ENCODE peak calls at places on chromosomes 5 and 9, in six cellular contexts. A, T, H, K, F and B are unnamed samples.
A peak's percentile ranks its signal among the peaks of the same experiment; 100 is the strongest.

GRCh38 chr5:1010641-1011046 is 2.0 kb downstream of the NKD2 start:
- DNase-seq in F (peak; percentile 40), K (no peak), H (no peak), T (peak; percentile 61), A (peak; percentile 70), B (no peak)

GRCh38 chr5:148972958-148973357 is 89.9 kb downstream of the SH3TC2 start:
- DNase-seq in F (no peak), A (no peak), T (peak; percentile 71), H (no peak), K (peak; percentile 44), B (no peak)

GRCh38 chr9:72633966-72634365 is 112.6 kb downstream of the TMC1 start:
- DNase-seq in A (no peak), T (no peak), H (no peak), K (no peak), F (peak; percentile 6), B (no peak)

GRCh38 chr5:118956727-118957126 is 31.6 kb downstream of the DTWD2 start:
- DNase-seq in A (no peak), F (no peak), H (no peak), K (no peak), T (no peak), B (no peak)

GRCh38 chr9:111056554-111056953 is 18.3 kb upstream of the LPAR1 start:
- DNase-seq in K (no peak), F (no peak), T (no peak), H (no peak), A (no peak), B (no peak)

GRCh38 chr9:20312732-20313131 is 309.6 kb downstream of the MLLT3 start:
- DNase-seq in A (no peak), T (no peak), H (no peak), K (no peak), F (no peak), B (peak; percentile 31)

GRCh38 chr9:70988551-70988950 is 132.9 kb downstream of the TRPM3 start:
- DNase-seq in A (no peak), K (no peak), H (no peak), F (no peak), T (no peak), B (no peak)

GRCh38 chr9:117775576-117775975 is 71.4 kb downstream of the TLR4 start:
- DNase-seq in H (no peak), F (no peak), T (no peak), A (no peak), K (no peak), B (no peak)

GRCh38 chr5:63121471-63121870 is 542.9 kb downstream of the LRRC70 start:
- DNase-seq in T (no peak), H (no peak), F (no peak), K (no peak), A (no peak), B (no peak)

GRCh38 chr5:161094411-161094810 is 242.4 kb upstream of the ATP10B start:
- DNase-seq in H (no peak), T (no peak), A (no peak), K (no peak), F (no peak), B (no peak)

GRCh38 chr9:87792831-87793288 is 66.9 kb downstream of the CTSL start:
- DNase-seq in F (peak; percentile 80), A (no peak), K (peak; percentile 72), H (peak; percentile 36), T (peak; percentile 90), B (peak; percentile 93)

GRCh38 chr9:89996106-89996505 is 391.3 kb downstream of the GADD45G start:
- DNase-seq in F (no peak), A (no peak), K (no peak), H (no peak), T (no peak), B (no peak)

GRCh38 chr5:14959443-14960119 is 88.0 kb upstream of the ANKH start:
- DNase-seq in K (no peak), T (no peak), A (no peak), H (no peak), F (no peak), B (no peak)

GRCh38 chr9:82363236-82363635 is 374.7 kb downstream of the SPATA31D1 start:
- DNase-seq in F (no peak), A (no peak), T (no peak), K (no peak), H (no peak), B (no peak)

GRCh38 chr9:104882574-104882973 is 45.4 kb downstream of the ABCA1 start:
- DNase-seq in K (no peak), A (no peak), T (no peak), F (no peak), H (no peak), B (no peak)

GRCh38 chr9:104881991-104882555 is 45.9 kb downstream of the ABCA1 start:
- DNase-seq in T (no peak), A (no peak), F (no peak), H (no peak), K (no peak), B (no peak)

GRCh38 chr9:104890433-104890770 is 37.6 kb downstream of the ABCA1 start:
- DNase-seq in H (no peak), A (no peak), F (no peak), K (no peak), T (no peak), B (no peak)

DNA sequence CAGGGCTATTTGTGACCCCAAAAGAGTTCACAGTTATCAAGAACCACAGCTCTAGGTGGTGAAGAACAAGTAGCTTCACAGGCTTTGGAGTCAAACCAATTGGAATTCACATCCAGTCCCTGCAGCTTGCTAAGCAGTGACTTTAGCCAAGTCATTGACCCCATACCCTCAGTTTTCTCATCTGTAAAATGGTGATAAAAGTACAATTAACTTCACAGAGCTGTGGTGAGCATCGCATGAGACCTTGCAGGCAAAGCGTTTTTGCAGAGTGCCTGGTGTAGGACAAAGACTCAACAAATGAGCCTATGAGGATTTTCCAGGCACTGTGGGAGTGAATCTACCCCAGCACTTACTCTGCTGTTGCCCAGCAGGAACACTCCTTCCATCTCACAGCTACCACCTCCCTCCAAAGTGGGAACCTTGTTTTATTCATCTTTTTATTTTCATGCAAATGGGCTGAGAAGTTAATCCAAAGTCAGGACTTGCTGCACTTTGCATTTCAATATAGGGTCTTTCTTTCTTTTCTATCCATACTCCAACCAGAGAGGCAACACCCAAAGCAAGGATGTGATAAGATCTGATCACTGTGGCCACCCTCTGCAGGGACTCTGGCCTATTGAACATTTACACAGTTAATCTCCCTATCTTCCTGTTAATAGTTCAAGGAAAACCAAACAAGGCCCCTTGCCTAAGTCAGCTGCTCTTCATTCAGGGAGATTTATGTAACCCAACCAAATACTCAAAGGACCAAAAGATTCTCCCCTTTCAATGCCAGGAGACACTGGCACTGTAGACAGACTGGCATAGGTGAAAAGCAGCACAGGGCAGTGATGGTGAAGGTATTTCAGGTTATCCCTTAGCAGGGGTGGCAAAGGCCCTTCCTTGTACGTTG is 41.9 kb downstream of the ABCA1 start:
- DNase-seq in K (no peak), T (no peak), H (no peak), A (no peak), F (no peak), B (no peak)
- H3K36me3 ChIP-seq in K (no peaks in the 10 kb centered on the region), T (peaks cover 57% of the 10 kb centered on the region), H (no peaks in the 10 kb centered on the region), A (peaks cover 83% of the 10 kb centered on the region), F (no peaks in the 10 kb centered on the region), B (peaks cover 55% of the 10 kb centered on the region)

DNA sequence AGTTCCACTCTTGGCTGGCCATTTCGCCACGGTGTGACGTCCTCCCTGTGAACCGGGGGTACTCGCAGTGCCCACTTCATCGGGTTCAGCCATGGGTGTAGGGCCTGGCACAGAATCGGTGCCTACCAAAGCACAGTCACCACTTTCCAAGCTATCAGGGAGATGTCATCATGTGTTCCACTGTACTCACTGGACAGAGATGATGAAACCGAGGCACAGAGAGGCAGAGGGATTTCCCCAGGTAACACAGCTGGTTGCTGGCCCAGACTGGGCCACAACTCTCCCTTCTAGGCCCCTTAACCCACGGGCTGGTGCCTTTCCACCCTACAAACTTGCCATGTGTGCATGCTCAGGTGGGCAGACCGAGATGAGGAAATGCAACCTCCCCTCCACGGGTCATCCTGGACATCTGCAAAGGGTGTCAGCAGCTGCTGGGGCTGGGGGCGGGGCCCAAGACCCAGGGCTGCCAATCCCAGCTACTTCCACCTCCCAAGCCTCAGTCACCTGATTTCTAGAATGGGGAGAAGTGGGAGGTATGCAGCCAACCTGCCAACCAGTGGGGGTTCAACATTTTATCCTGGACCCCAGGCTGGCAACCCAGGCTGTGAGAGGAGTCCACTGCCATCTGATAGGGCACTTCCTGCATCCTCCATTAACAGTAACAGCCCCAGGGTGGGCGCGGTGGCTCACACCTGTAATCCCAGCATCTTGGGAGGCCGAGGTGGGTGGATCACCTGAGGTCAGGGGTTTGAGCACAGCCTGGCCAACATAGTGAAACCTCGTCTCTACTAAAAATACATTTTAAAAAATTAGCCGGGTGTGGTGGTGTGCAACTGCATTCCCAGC is 893 bp upstream of the SH2D3C start:
- DNase-seq in A (no peak), T (no peak), F (no peak), K (no peak), H (peak; percentile 79), B (no peak)
- H3K4me1 ChIP-seq in A (peaks cover 27% of the 10 kb centered on the region), T (no peaks in the 10 kb centered on the region), F (peaks cover 24% of the 10 kb centered on the region), K (peaks cover 40% of the 10 kb centered on the region), H (peaks cover 44% of the 10 kb centered on the region), B (peaks cover 23% of the 10 kb centered on the region)

GRCh38 chr9:131645078-131645776 is 94.6 kb downstream of the RAPGEF1 start:
- DNase-seq in A (no peak), T (no peak), H (no peak), K (no peak), F (no peak), B (no peak)

GRCh38 chr9:131642496-131643083 is 97.3 kb downstream of the PRRT1B start:
- DNase-seq in A (no peak), H (no peak), F (no peak), T (no peak), K (no peak), B (no peak)

GRCh38 chr9:131639771-131640437 is 94.6 kb downstream of the PRRT1B start:
- DNase-seq in T (peak; percentile 27), K (no peak), H (no peak), F (no peak), A (no peak), B (no peak)

GRCh38 chr9:131640438-131641181 is 95.3 kb downstream of the PRRT1B start:
- DNase-seq in T (peak; percentile 67), A (no peak), H (no peak), F (no peak), K (no peak), B (no peak)

DNA sequence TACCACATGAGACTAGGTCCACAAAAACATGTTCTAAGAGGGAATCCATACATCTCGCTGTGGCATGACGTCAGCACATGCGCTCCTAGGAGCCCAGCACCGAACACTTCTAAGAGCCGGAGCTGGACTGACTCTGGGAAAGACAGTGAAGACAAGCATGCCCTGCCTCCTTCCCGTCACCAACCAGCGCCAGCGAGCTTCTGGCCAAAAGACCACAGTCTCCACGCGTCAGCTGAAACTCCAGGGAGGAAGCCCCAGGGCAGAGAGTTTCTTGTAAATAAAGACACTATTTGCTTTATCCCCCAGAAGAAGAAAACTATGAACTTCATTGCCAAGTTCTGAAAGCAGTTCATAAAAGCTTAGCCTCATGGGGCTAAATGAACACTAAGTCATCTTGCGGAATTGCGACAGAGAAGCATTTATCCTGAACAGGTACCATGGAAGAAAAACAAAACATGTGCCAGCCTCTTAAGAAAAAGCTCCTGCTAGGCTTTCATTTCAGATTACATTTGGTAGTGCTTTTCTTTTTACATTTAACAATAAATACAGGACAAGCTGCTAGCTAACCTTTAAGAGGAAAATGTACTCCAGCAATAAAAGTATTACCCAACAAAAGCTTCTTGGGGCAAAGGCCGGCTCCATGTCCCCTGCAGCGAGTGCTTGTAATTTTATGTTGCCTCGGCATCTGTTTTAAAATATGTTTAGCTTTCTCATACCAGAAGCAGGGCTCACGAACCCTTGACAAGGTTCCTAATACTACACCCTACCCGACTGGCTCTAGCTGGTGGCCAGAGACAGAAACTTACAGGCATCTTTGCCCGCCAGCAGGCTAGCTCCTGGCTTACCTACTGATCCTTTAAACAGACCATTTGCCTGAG is 96.5 kb downstream of the PRRT1B start:
- DNase-seq in A (no peak), K (peak; percentile 40), H (no peak), T (peak; percentile 90), F (no peak), B (no peak)
- TF ChIP-seq EP300 in A (no peak), K (peak; percentile 60), H (no peak), T (no peak), F (no peak), B (no peak)

GRCh38 chr5:61534481-61535267 is 202.6 kb downstream of the ZSWIM6 start:
- DNase-seq in F (no peak), A (no peak), T (no peak), K (no peak), H (peak; percentile 64), B (no peak)
- H3K36me3 ChIP-seq in F (no peaks in the 10 kb centered on the region), A (peaks cover 41% of the 10 kb centered on the region), T (peaks cover 7% of the 10 kb centered on the region), K (no peaks in the 10 kb centered on the region), H (no peaks in the 10 kb centered on the region), B (peaks cover 57% of the 10 kb centered on the region)